ENCODE peak calls at places on chromosomes 2 and 18, in five cellular contexts. J is tibial nerve, D is A549, P is GM12878, O is sigmoid colon. L is an unnamed sample.

GRCh38 chr2:5164806-5165525 is 527.2 kb upstream of the SOX11 start:
- DNase-seq in O (no peak), P (no peak), D (no peak), J (no peak), L (no peak)

GRCh38 chr2:12321886-12322285 is 394.9 kb upstream of the TRIB2 start:
- DNase-seq in P (no peak), O (no peak), J (no peak), D (no peak), L (no peak)

GRCh38 chr2:25335971-25336370 is 5.8 kb downstream of the DNMT3A start:
- DNase-seq in P (no peak), J (no peak), O (no peak), D (no peak), L (no peak)

GRCh38 chr18:47737956-47738355 is 192.5 kb downstream of the SMAD2 start:
- DNase-seq in O (peak; percentile 58), P (no peak), J (no peak), D (no peak), L (no peak)

GRCh38 chr2:101706819-101707177 is 9.3 kb downstream of the MAP4K4 start:
- DNase-seq in P (peak; percentile 27), O (no peak), J (no peak), D (no peak), L (no peak)

GRCh38 chr18:68724021-68724420 is 9.1 kb upstream of the TMX3 start:
- DNase-seq in P (no peak), O (no peak), J (no peak), D (no peak), L (no peak)

GRCh38 chr2:102798181-102798580 is 36.4 kb downstream of the TMEM182 start:
- DNase-seq in P (no peak), O (no peak), J (no peak), D (no peak), L (no peak)

GRCh38 chr18:36045241-36045999 is 21.9 kb downstream of the RPRD1A start:
- DNase-seq in D (no peak), J (no peak), P (no peak), O (no peak), L (no peak)

GRCh38 chr2:63320669-63321068 is 267.6 kb downstream of the WDPCP start:
- DNase-seq in P (no peak), D (no peak), J (no peak), O (no peak), L (no peak)

GRCh38 chr2:15800489-15801329 is 139.6 kb upstream of the MYCN start:
- DNase-seq in P (no peak), J (peak; percentile 7), D (no peak), O (no peak), L (no peak)

GRCh38 chr18:22674300-22674699 is 256.6 kb upstream of the CTAGE1 start:
- DNase-seq in P (no peak), D (peak; percentile 70), O (no peak), J (no peak), L (peak; percentile 32)

GRCh38 chr2:9782197-9782719 is 61.0 kb upstream of the TAF1B start:
- DNase-seq in P (no peak), O (no peak), J (no peak), D (peak; percentile 59), L (no peak)

GRCh38 chr18:48108136-48108535 is 177.7 kb upstream of the SMAD2 start:
- DNase-seq in J (no peak), P (no peak), O (no peak), D (no peak), L (no peak)

GRCh38 chr18:2617974-2618373 is 37.6 kb upstream of the SMCHD1 start:
- DNase-seq in O (no peak), J (no peak), D (no peak), P (no peak), L (no peak)

GRCh38 chr18:46156838-46157237 is 52.7 kb downstream of the HAUS1 start:
- DNase-seq in J (no peak), D (no peak), O (no peak), P (no peak), L (no peak)

GRCh38 chr2:15582645-15583340 is 8.9 kb upstream of the DDX1 start:
- DNase-seq in J (no peak), P (no peak), O (no peak), D (no peak), L (no peak)

GRCh38 chr2:229339613-229340012 is 68.5 kb upstream of the PID1 start:
- DNase-seq in D (peak; percentile 10), O (no peak), P (no peak), J (no peak), L (no peak)

GRCh38 chr2:36482576-36483214 is 115.3 kb downstream of the FEZ2 start:
- DNase-seq in D (peak; percentile 61), J (peak; percentile 40), P (no peak), O (no peak), L (no peak)

GRCh38 chr2:109128466-109129355 is at the start of gene SH3RF3:
- DNase-seq in O (peak; percentile 76), D (peak; percentile 61), J (peak; percentile 19), P (no peak), L (no peak)
- TF ChIP-seq POLR2A in O (no peak), D (no peak), J (no peak), P (peak; percentile 7), L (peak; percentile 1)

GRCh38 chr2:169479257-169480078 is at the start of gene BBS5:
- DNase-seq in O (peak; percentile 91), P (peak; percentile 23), D (peak; percentile 84), J (peak; percentile 69), L (no peak)
- TF ChIP-seq POLR2A in O (no peak), P (no peak), D (peak; percentile 36), J (no peak), L (no peak)

GRCh38 chr2:130371723-130372054 is 15.8 kb downstream of the PTPN18 start:
- DNase-seq in D (peak; percentile 69), J (no peak), P (no peak), O (peak; percentile 67), L (no peak)

GRCh38 chr2:130372833-130373807 is 17.3 kb downstream of the PTPN18 start:
- DNase-seq in O (peak; percentile 45), P (no peak), J (no peak), D (no peak), L (no peak)

GRCh38 chr2:130373808-130374365 is 18.0 kb downstream of the PTPN18 start:
- DNase-seq in D (no peak), P (no peak), J (no peak), O (peak; percentile 57), L (no peak)

GRCh38 chr2:130370490-130370889 is 14.6 kb downstream of the PTPN18 start:
- DNase-seq in J (no peak), O (peak; percentile 61), P (no peak), D (no peak), L (no peak)

DNA sequence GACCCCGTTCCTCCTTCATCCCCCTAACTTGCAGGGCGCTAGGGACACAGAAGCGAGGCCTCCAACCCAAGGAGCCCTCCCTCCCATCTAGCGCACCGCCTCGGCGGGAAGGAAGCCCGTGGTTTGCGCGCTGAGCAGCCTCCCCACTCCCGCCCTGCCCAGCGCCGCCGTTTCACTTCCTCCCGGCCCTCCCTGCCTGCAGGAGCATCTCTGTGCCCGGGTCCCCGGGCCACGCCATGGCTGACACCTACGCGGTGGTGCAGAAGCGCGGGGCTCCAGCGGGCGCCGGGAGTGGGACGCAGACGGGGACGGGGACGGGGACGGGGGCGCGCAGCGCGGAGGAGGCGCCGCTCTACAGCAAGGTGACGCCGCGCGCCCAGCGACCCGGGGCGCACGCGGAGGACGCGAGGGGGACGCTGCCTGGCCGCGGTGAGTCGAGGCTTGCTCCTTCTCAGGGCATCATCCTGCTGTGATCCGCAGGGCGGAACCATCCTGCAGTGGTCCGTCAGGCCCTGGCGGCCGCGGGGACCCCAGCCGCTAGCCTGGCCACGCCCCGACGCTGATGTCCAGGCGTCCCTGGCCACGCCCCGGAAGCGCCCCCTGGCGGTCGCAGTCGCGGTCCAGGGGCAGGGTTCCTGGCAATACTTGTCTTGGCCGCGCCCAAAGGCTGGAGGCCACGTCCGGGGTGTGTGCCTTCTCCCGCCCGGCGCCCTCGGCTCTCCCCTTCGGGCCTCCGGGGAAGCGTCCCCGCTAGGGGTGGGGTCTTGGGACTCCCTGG is 16.4 kb downstream of the PTPN18 start:
- DNase-seq in J (peak; percentile 82), O (peak; percentile 93), P (no peak), D (peak; percentile 90), L (peak; percentile 94)
- TF ChIP-seq POLR2A in J (peak; percentile 53), O (peak; percentile 13), P (peak; percentile 91), D (peak; percentile 92), L (peak; percentile 83)

GRCh38 chr18:24014986-24015896 is 687 bp downstream of the TTC39C start:
- DNase-seq in D (peak; percentile 16), P (no peak), O (peak; percentile 74), J (peak; percentile 20), L (peak; percentile 18)
- TF ChIP-seq POLR2A in D (no peak), P (no peak), O (peak; percentile 21), J (no peak), L (no peak)

GRCh38 chr2:20219763-20220380 is 5.1 kb downstream of the SDC1 start:
- DNase-seq in J (no peak), P (no peak), D (no peak), O (no peak), L (no peak)

GRCh38 chr2:20216130-20217025 is 8.6 kb downstream of the SDC1 start:
- DNase-seq in O (no peak), D (no peak), J (no peak), P (no peak), L (no peak)

GRCh38 chr2:20218331-20219320 is 6.3 kb downstream of the SDC1 start:
- DNase-seq in D (no peak), J (no peak), P (no peak), O (no peak), L (no peak)

GRCh38 chr2:20215183-20216040 is 9.5 kb downstream of the SDC1 start:
- DNase-seq in P (no peak), J (no peak), D (no peak), O (no peak), L (no peak)

GRCh38 chr2:20217041-20217970 is 7.6 kb downstream of the SDC1 start:
- DNase-seq in J (no peak), P (no peak), O (no peak), D (no peak), L (peak; percentile 92)
- TF ChIP-seq POLR2A in J (no peak), P (no peak), O (no peak), D (no peak), L (no peak)

DNA sequence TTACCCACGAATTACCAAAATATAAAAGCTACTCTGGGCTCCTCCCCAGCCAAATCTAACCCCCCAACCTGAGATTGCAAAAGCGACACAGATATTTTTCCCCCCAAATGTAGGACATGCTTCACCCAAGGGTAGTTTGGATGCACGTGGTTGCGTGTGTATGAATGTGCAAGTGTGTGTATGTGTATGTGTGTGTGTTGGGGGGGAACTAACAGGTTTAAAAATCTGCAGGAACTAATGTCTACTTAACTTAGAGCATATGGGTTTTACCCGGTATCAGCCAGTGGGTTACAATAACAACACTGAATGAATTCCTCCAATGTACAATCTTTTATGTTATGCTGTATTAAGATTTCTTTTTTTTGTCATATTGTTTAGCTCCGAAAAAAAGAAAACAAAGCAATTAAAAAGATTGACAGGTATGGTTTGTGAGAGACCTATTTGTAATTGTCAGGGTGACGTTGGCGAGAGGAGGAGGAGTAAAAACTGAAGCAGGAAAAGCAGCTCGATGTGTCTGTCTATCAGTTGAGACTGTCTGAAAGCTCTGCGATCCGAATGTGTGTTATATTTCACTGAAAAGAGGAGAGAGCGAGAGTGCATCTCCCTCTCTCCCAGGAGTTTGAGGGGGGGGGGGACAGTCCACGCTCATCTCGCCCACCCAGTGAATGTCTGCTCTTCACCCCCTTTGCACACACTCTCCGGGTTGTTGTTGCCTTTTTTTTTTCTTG is at the start of gene TSHZ1:
- DNase-seq in D (peak; percentile 76), P (peak; percentile 59), O (peak; percentile 86), J (peak; percentile 80), L (peak; percentile 41)
- TF ChIP-seq POLR2A in D (no peak), P (peak; percentile 72), O (peak; percentile 68), J (peak; percentile 84), L (no peak)

GRCh38 chr2:218395090-218395444 is 4.6 kb upstream of the CTDSP1 start:
- DNase-seq in O (no peak), P (no peak), D (no peak), J (no peak), L (no peak)
- TF ChIP-seq POLR2A in O (no peak), P (no peak), D (no peak), J (no peak), L (no peak)

L was measured in H54.